ENCODE peak calls at places on chromosomes 4 and X, in six cellular contexts. X, P, F, H, I and T are unnamed samples.
A peak's percentile ranks its signal among the peaks of the same experiment; 100 is the strongest.

GRCh38 chr4:127734976-127735375 is 4.8 kb downstream of the SLC25A31 start:
- DNase-seq in H (no peak), P (no peak), X (no peak), F (no peak), I (no peak), T (no peak)

GRCh38 chr4:23040539-23040938 is 347.8 kb downstream of the GBA3 start:
- DNase-seq in F (no peak), P (no peak), H (no peak), X (no peak), I (no peak), T (no peak)

GRCh38 chrX:105475801-105476200 is 255.3 kb upstream of the TEX13A start:
- DNase-seq in H (no peak), F (no peak), P (no peak), I (no peak), X (no peak), T (no peak)

GRCh38 chr4:94038195-94038594 is 169.5 kb upstream of the SMARCAD1 start:
- DNase-seq in F (no peak), H (no peak), P (no peak), I (no peak), X (no peak), T (no peak)

GRCh38 chr4:156344397-156344796 is 390.7 kb upstream of the CTSO start:
- DNase-seq in X (no peak), P (no peak), H (no peak), I (no peak), F (no peak), T (no peak)

GRCh38 chr4:55611358-55612059 is 19.5 kb upstream of the PDCL2 start:
- DNase-seq in X (no peak), F (peak; percentile 50), P (no peak), H (no peak), I (no peak), T (no peak)

GRCh38 chrX:150692837-150693781 is at the start of gene MTMR1:
- DNase-seq in F (no peak), P (peak; percentile 34), X (peak; percentile 63), I (peak; percentile 58), H (no peak), T (peak; percentile 28)

GRCh38 chr4:118849867-118850812 is 14.2 kb upstream of the SEC24D start:
- DNase-seq in X (peak; percentile 62), F (peak; percentile 32), P (no peak), I (no peak), H (no peak), T (no peak)

GRCh38 chr4:69881173-69881773 is 21.3 kb upstream of the SULT1E1 start:
- DNase-seq in X (peak; percentile 28), H (no peak), P (peak; percentile 2), F (peak; percentile 62), I (no peak), T (no peak)

GRCh38 chrX:19040373-19040772 is 56.5 kb upstream of the PHKA2 start:
- DNase-seq in F (peak; percentile 8), P (no peak), I (no peak), H (no peak), X (no peak), T (no peak)

GRCh38 chrX:17038681-17039161 is 92.3 kb downstream of the REPS2 start:
- DNase-seq in F (peak; percentile 19), I (no peak), P (no peak), X (peak; percentile 86), H (no peak), T (no peak)